ENCODE peak calls at places on chromosomes 12 and 14, in seven cellular contexts. N is ovary; O is heart left ventricle; J is lower lobe of right lung; I is CD4-positive, alpha-beta memory T cell; F is tibial nerve; A is pancreas. X is an unnamed sample. For H3K36me3, the result is how much of the 10 kb centered on the place peaks cover.

GRCh38 chr14:59363545-59364226 is 101.5 kb downstream of the GPR135 start:
- DNase-seq in N (no peak), O (no peak), J (no peak), I (no peak), F (no peak), A (no peak), X (no peak)

GRCh38 chr12:116458492-116458891 is 100.7 kb upstream of the MAP1LC3B2 start:
- DNase-seq in N (no peak), O (no peak), J (no peak), I (no peak), F (no peak), A (no peak), X (no peak)

GRCh38 chr12:71846322-71846940 is 6.9 kb downstream of the TBC1D15 start:
- DNase-seq in N (no peak), O (no peak), J (no peak), I (peak), F (no peak), A (no peak), X (peak)

GRCh38 chr12:119808441-119808840 is 68.7 kb downstream of the CIT start:
- DNase-seq in N (no peak), O (no peak), J (no peak), I (no peak), F (no peak), A (no peak), X (no peak)

GRCh38 chr12:79938843-79939242 is 3.9 kb upstream of the PPP1R12A start:
- DNase-seq in N (no peak), O (no peak), J (no peak), I (no peak), F (no peak), A (no peak), X (no peak)

GRCh38 chr12:33628087-33628486 is 188.5 kb upstream of the SYT10 start:
- DNase-seq in N (no peak), O (no peak), J (no peak), I (no peak), F (no peak), A (no peak), X (no peak)

GRCh38 chr14:74825008-74825407 is 50.9 kb downstream of the PROX2 start:
- DNase-seq in N (no peak), O (no peak), J (no peak), I (no peak), F (no peak), A (no peak), X (peak)

GRCh38 chr14:63512861-63513260 is 30.3 kb downstream of the PPP2R5E start:
- DNase-seq in N (no peak), O (no peak), J (no peak), I (no peak), F (no peak), A (no peak), X (no peak)

GRCh38 chr12:117234441-117234840 is 44.2 kb upstream of the FBXO21 start:
- DNase-seq in N (no peak), O (no peak), J (no peak), I (no peak), F (no peak), A (no peak), X (no peak)

GRCh38 chr12:125512541-125513298 is 447.5 kb downstream of the AACS start:
- DNase-seq in N (no peak), O (no peak), J (no peak), I (no peak), F (no peak), A (no peak), X (no peak)

DNA sequence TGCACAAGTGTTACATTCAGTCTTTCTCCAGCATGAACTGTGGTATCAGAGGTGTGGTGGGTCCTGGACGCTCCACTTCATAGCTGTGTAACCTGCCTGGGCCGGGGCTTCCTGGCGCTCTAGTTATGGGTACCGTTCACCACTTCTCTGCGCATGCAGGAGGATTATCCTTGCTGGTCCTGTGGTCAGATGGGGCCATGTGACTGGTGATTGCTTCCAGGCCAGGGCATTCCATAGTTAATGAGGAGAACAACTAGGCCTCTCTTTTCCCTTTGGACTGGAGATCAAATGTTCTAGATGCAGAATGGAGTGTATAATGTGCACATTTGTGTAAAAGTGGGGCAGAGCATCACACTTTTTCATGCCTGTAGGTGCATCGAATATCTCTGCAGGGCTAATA is 444.0 kb downstream of the AACS start:
- DNase-seq in N (no peak), O (no peak), J (no peak), I (no peak), F (no peak), A (no peak), X (no peak)
- H3K36me3 ChIP-seq in N (under half), O (under half), J (under half), I (under half), F (under half), A (under half), X (under half)

GRCh38 chr12:49331360-49332222 is 5.4 kb downstream of the C1QL4 start:
- DNase-seq in N (no peak), O (peak), J (peak), I (no peak), F (peak), A (no peak), X (peak)
- H3K36me3 ChIP-seq in N (under half), O (under half), J (under half), I (under half), F (under half), A (under half), X (under half)

GRCh38 chr14:35113308-35113950 is 8.4 kb downstream of the PPP2R3C start:
- DNase-seq in N (no peak), O (no peak), J (no peak), I (no peak), F (no peak), A (no peak), X (no peak)
- H3K36me3 ChIP-seq in N (under half), O (half or more), J (half or more), I (under half), F (half or more), A (under half), X (half or more)

DNA sequence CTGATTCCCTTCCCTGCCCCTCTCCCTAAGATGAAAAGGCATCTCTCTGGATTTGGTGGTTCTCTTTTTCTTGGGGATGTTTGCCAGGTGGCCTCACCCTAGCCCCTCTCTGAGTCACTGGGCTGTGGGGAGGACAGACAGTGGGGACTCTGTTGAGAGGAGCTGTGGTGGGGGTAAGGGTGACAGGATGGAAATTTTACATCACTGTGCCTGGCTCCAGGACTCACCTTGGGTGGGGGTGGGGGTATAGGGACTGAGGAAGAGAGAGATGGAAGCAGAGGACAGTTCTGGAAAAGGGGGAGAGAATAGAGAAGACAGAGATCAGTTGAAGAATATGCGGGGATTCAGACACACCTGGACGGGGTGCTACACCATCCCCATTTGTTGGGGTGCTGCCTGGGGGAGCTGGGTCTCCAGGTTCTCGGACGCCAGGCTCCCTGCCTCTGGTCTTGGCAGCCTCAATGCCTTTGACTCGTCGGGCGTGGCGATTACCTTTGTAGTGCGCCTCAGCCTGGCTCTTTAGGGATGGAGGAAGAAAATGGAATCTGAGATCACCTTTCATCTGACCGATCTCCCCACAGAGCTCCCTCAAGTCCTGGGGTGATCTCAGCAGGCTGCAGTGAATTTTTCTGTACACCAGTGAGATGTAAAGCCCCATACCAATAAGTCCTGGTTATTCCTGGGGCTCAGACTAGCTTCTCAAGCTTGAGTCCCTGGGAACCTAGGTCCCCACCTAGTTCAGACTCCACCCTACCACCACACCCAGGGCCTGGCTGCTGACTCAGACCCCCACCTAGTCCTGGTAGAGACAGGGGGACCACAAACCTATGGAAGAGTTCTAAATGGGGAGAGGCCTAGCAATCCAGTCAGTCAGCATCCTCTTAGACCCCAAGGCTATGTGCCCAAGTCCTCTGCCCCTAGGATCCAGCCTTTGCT is 9.6 kb upstream of the GPR84 start:
- DNase-seq in N (no peak), O (no peak), J (no peak), I (no peak), F (no peak), A (no peak), X (no peak)
- H3K36me3 ChIP-seq in N (under half), O (under half), J (under half), I (under half), F (under half), A (under half), X (under half)

DNA sequence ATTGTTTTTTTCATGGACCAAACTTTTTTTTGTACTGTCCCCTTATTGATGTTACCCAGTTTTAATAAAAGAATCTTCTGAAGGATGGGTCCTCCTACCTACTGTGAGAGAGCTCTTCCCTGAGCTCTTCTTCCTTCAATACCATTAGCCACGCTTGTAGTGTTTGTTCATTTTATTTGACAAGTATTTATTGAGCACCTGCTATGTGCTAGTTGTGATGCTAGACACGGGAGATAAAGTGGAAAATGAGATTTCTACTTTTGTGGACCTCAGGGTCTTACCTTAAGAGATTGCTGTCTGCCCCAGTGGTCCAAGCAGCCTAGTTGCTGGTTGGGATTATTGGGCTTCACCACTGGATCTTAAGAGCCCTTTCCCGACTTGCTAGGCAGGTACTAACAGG is 3.2 kb upstream of the GPD1 start:
- DNase-seq in N (no peak), O (no peak), J (no peak), I (no peak), F (no peak), A (no peak), X (no peak)
- H3K36me3 ChIP-seq in N (under half), O (half or more), J (half or more), I (under half), F (half or more), A (under half), X (under half)

GRCh38 chr14:90609376-90609775 is 206.9 kb downstream of the TTC7B start:
- DNase-seq in N (no peak), O (no peak), J (no peak), I (no peak), F (no peak), A (no peak), X (no peak)
- H3K36me3 ChIP-seq in N (under half), O (under half), J (under half), I (under half), F (under half), A (under half), X (under half)

X was measured in adipocyte.